ENCODE peak calls at places on chromosomes 16 and 17, in seven cellular contexts. S, E, T, W, Q, I and F are unnamed samples.

GRCh38 chr17:50708050-50709000 is 611 bp upstream of the ANKRD40 start:
- DNase-seq in W (no peak), T (no peak), S (no peak), Q (no peak), E (no peak), I (no peak), F (no peak)

GRCh38 chr16:10738231-10739077 is 5.2 kb upstream of the NUBP1 start:
- DNase-seq in Q (peak; percentile 63), S (no peak), T (no peak), W (peak; percentile 78), I (peak; percentile 56), E (peak; percentile 60), F (peak; percentile 87)

GRCh38 chr17:35844547-35844946 is 24.1 kb downstream of the HEATR9 start:
- DNase-seq in T (no peak), W (no peak), Q (no peak), I (no peak), E (no peak), S (no peak), F (no peak)

GRCh38 chr16:85722497-85722896 is 28.4 kb downstream of the C16orf74 start:
- DNase-seq in S (no peak), Q (no peak), T (no peak), E (no peak), W (no peak), I (no peak), F (no peak)

GRCh38 chr17:32350662-32351418 is 883 bp downstream of the ZNF207 start:
- DNase-seq in E (no peak), T (no peak), Q (no peak), W (peak; percentile 62), S (peak; percentile 36), I (no peak), F (no peak)

GRCh38 chr17:76709077-76709950 is 1.5 kb downstream of the MXRA7 start:
- DNase-seq in Q (no peak), W (peak; percentile 99), I (peak; percentile 67), T (peak; percentile 73), S (no peak), E (peak; percentile 79), F (no peak)

GRCh38 chr17:38324732-38325131 is 19.0 kb downstream of the GPR179 start:
- DNase-seq in I (no peak), S (no peak), Q (no peak), T (no peak), E (no peak), W (no peak), F (no peak)

GRCh38 chr16:3949946-3950342 is 69.4 kb upstream of the CREBBP start:
- DNase-seq in W (no peak), E (no peak), I (no peak), S (no peak), T (peak; percentile 62), Q (no peak), F (no peak)

GRCh38 chr16:82629441-82630027 is 2.8 kb downstream of the CDH13 start:
- DNase-seq in I (no peak), W (peak; percentile 34), S (no peak), E (no peak), Q (no peak), T (no peak), F (no peak)

GRCh38 chr16:69311533-69312388 is 611 bp downstream of the VPS4A start:
- DNase-seq in S (peak; percentile 41), T (peak; percentile 82), W (no peak), I (peak; percentile 62), E (no peak), Q (no peak), F (peak; percentile 72)

GRCh38 chr16:85403693-85404092 is 209.4 kb upstream of the GSE1 start:
- DNase-seq in S (no peak), I (peak; percentile 6), W (no peak), E (no peak), T (no peak), Q (no peak), F (no peak)

GRCh38 chr17:2084766-2085647 is 30.1 kb downstream of the HIC1 start:
- DNase-seq in S (no peak), T (no peak), Q (no peak), W (peak; percentile 86), I (no peak), E (peak; percentile 81), F (no peak)

GRCh38 chr17:70074991-70075390 is at the start of gene KCNJ16:
- DNase-seq in S (no peak), T (no peak), Q (no peak), W (no peak), I (peak; percentile 65), E (no peak), F (no peak)

GRCh38 chr16:11188801-11189740 is 66.9 kb downstream of the SOCS1 start:
- DNase-seq in W (no peak), E (no peak), Q (no peak), S (no peak), I (no peak), T (no peak), F (no peak)

GRCh38 chr17:69227536-69227935 is 1.1 kb downstream of the ABCA10 start:
- DNase-seq in W (no peak), T (no peak), Q (no peak), S (no peak), I (no peak), E (no peak), F (no peak)

GRCh38 chr16:22372882-22373661 is 1.3 kb downstream of the CDR2 start:
- DNase-seq in T (no peak), S (peak; percentile 16), I (no peak), W (no peak), E (no peak), Q (no peak), F (no peak)

GRCh38 chr16:67749436-67750078 is 30.4 kb upstream of the GFOD2 start:
- DNase-seq in T (no peak), W (no peak), S (no peak), Q (no peak), E (no peak), I (no peak), F (no peak)

GRCh38 chr16:3501783-3502400 is 1.1 kb downstream of the CLUAP1 start:
- DNase-seq in I (no peak), S (no peak), T (peak; percentile 8), E (no peak), Q (no peak), W (no peak), F (no peak)

GRCh38 chr16:88014954-88015805 is 63.9 kb downstream of the BANP start:
- DNase-seq in I (no peak), T (no peak), S (no peak), E (no peak), W (no peak), Q (no peak), F (peak; percentile 42)

GRCh38 chr16:9165601-9166220 is 74.3 kb downstream of the HAPSTR1 start:
- DNase-seq in I (no peak), T (no peak), Q (no peak), S (no peak), E (no peak), W (no peak), F (no peak)

GRCh38 chr16:87457724-87458423 is 35.0 kb downstream of the ZCCHC14 start:
- DNase-seq in W (peak; percentile 99), Q (no peak), S (no peak), E (no peak), I (no peak), T (peak; percentile 54), F (no peak)

GRCh38 chr17:76515291-76515949 is 14.2 kb upstream of the RHBDF2 start:
- DNase-seq in T (peak; percentile 84), Q (no peak), I (peak; percentile 38), W (peak; percentile 97), S (peak; percentile 81), E (peak; percentile 32), F (no peak)

GRCh38 chr17:48642843-48643696 is 16.9 kb upstream of the HOXB9 start:
- DNase-seq in I (no peak), W (no peak), T (no peak), E (no peak), Q (no peak), S (no peak), F (no peak)

GRCh38 chr16:57533618-57534336 is 2.6 kb downstream of the CCDC102A start:
- DNase-seq in E (peak; percentile 47), I (peak; percentile 32), T (peak; percentile 69), Q (no peak), S (no peak), W (no peak), F (peak; percentile 49)

DNA sequence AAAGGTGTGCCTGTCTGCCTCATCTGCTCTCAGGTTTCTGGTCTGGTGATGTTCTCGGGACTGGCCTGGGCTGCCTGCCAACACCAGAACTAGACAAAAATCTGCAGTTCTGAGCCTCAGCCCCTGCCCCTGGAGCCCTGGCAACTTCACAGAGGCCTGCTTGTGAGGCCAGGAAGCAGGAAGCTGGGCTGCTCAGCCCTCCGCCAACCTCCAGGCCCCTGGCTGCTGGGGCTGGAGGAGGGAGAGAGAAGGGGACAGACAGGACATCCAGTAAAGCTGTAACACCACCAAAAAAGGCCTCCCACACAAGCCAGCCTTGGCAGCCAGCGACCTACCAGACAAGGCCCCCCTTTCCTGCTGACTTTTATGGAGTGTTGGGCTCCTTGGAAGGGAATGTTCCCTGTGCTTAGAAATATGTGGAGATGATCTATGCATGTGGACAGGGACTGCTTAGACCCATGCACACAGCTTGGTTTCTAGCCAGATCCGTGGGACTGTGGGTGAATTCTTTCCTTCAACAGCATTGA is 157.6 kb downstream of the XYLT1 start:
- DNase-seq in S (no peak), T (no peak), Q (peak; percentile 19), E (peak; percentile 80), W (peak; percentile 28), I (peak; percentile 33), F (no peak)
- H3K27ac ChIP-seq in S (no peak overlapping the region), T (peak overlapping the region; percentile 80), Q (no peak overlapping the region), E (peak overlapping the region; percentile 54), W (no peak overlapping the region), I (peak overlapping the region; percentile 13), F (no peak overlapping the region)

GRCh38 chr16:24991349-24991748 is 23.8 kb downstream of the ARHGAP17 start:
- DNase-seq in S (no peak), I (no peak), T (no peak), E (no peak), W (no peak), Q (no peak), F (no peak)
- H3K27ac ChIP-seq in S (no peak overlapping the region), I (no peak overlapping the region), T (no peak overlapping the region), E (no peak overlapping the region), W (peak overlapping the region; percentile 24), Q (peak overlapping the region; percentile 87), F (no peak overlapping the region)

GRCh38 chr16:89563639-89564392 is 3.3 kb downstream of the RPL13 start:
- DNase-seq in Q (no peak), W (no peak), S (no peak), T (no peak), E (no peak), I (no peak), F (no peak)
- H3K27ac ChIP-seq in Q (no peak overlapping the region), W (no peak overlapping the region), S (no peak overlapping the region), T (no peak overlapping the region), E (no peak overlapping the region), I (no peak overlapping the region), F (no peak overlapping the region)

GRCh38 chr17:57931488-57932137 is 23.6 kb downstream of the CUEDC1 start:
- DNase-seq in S (no peak), E (no peak), W (no peak), I (no peak), Q (no peak), T (no peak), F (no peak)

GRCh38 chr17:57927048-57927723 is 28.0 kb downstream of the CUEDC1 start:
- DNase-seq in I (no peak), S (no peak), W (peak; percentile 82), Q (peak; percentile 51), T (no peak), E (no peak), F (no peak)

GRCh38 chr17:57929392-57929791 is 25.8 kb downstream of the CUEDC1 start:
- DNase-seq in I (no peak), S (no peak), Q (no peak), W (no peak), E (no peak), T (no peak), F (no peak)

GRCh38 chr17:57928898-57929297 is 26.3 kb downstream of the CUEDC1 start:
- DNase-seq in S (no peak), Q (no peak), T (no peak), E (no peak), I (no peak), W (no peak), F (no peak)

GRCh38 chr17:57930239-57930638 is 25.0 kb downstream of the CUEDC1 start:
- DNase-seq in E (no peak), T (no peak), I (no peak), Q (no peak), S (no peak), W (no peak), F (no peak)
- H3K27ac ChIP-seq in E (no peak overlapping the region), T (no peak overlapping the region), I (no peak overlapping the region), Q (peak overlapping the region; percentile 95), S (no peak overlapping the region), W (no peak overlapping the region), F (no peak overlapping the region)